ENCODE peak calls at places on chromosomes 1 and 21, in five cellular contexts. V is K562, U is IMR-90, K is neuronal stem cell, X is astrocyte. E is an unnamed sample.
A peak's percentile ranks its signal among the peaks of the same experiment; 100 is the strongest.

GRCh38 chr1:52233463-52233862 is 91.6 kb downstream of the ZFYVE9 start:
- DNase-seq in V (no peak), K (no peak), X (no peak), U (no peak), E (no peak)

GRCh38 chr1:242081446-242081845 is 82.5 kb upstream of the MAP1LC3C start:
- DNase-seq in X (peak; percentile 19), V (no peak), K (no peak), U (no peak), E (peak; percentile 9)

GRCh38 chr1:35902671-35903070 is 19.7 kb downstream of the AGO1 start:
- DNase-seq in X (no peak), V (no peak), K (no peak), U (no peak), E (no peak)

GRCh38 chr1:3695326-3696217 is 43.3 kb downstream of the TP73 start:
- DNase-seq in V (peak; percentile 83), K (peak; percentile 49), X (no peak), U (peak; percentile 4), E (peak; percentile 8)

GRCh38 chr1:92754000-92754787 is 30.7 kb downstream of the EVI5 start:
- DNase-seq in K (no peak), V (no peak), U (peak; percentile 90), X (peak; percentile 84), E (peak; percentile 80)

GRCh38 chr1:219206350-219206749 is 32.7 kb downstream of the LYPLAL1 start:
- DNase-seq in X (no peak), U (no peak), K (no peak), V (no peak), E (no peak)

GRCh38 chr1:218390625-218391024 is 45.5 kb downstream of the TGFB2 start:
- DNase-seq in V (no peak), U (no peak), K (no peak), X (peak; percentile 77), E (no peak)

GRCh38 chr1:38958967-38959366 is 17.3 kb upstream of the RHBDL2 start:
- DNase-seq in X (peak; percentile 70), K (no peak), V (peak; percentile 46), U (peak; percentile 33), E (no peak)

GRCh38 chr21:45255381-45256020 is 32.2 kb downstream of the POFUT2 start:
- DNase-seq in K (no peak), X (no peak), V (peak; percentile 64), U (no peak), E (no peak)

GRCh38 chr1:63524166-63524565 is 841 bp downstream of the EFCAB7 start:
- DNase-seq in K (no peak), U (no peak), X (no peak), V (no peak), E (no peak)

GRCh38 chr1:186002426-186002825 is 268.2 kb downstream of the HMCN1 start:
- DNase-seq in U (peak; percentile 6), X (no peak), K (no peak), V (no peak), E (no peak)

GRCh38 chr1:53549781-53550180 is 90.6 kb downstream of the DMRTB1 start:
- DNase-seq in V (no peak), U (no peak), X (no peak), K (no peak), E (no peak)
- H2AFZ ChIP-seq in V (no peak overlapping the region), U (no peak overlapping the region), X (no peak overlapping the region), K (no peak overlapping the region), E (no peak overlapping the region)

DNA sequence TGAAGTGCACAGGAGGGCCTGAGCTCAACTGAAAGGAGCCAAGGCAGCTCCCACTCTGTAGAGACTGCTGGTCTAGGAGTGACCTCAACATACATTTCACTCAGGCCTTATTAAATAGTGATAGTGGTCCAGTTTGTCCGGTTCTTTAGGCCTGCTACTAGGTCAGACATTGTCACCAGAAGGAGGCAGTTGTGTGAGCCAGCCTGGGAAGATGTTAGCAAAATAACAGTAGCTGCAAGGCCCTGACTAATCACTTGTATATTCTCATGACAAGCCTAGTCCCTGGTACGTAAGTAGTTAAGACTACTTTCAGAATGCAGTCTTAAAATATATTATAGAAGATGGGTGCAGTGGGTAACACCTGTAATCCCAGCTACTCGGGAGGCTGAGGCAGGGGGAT is 264.0 kb upstream of the CAMK1G start:
- DNase-seq in K (no peak), U (peak; percentile 18), V (no peak), X (no peak), E (no peak)
- H2AFZ ChIP-seq in K (no peak overlapping the region), U (no peak overlapping the region), V (no peak overlapping the region), X (no peak overlapping the region), E (no peak overlapping the region)

GRCh38 chr1:71908871-71909390 is 373.4 kb downstream of the NEGR1 start:
- DNase-seq in V (no peak), U (no peak), K (no peak), X (no peak), E (no peak)
- H2AFZ ChIP-seq in V (no peak overlapping the region), U (no peak overlapping the region), K (peak overlapping the region; percentile 16), X (no peak overlapping the region), E (no peak overlapping the region)

DNA sequence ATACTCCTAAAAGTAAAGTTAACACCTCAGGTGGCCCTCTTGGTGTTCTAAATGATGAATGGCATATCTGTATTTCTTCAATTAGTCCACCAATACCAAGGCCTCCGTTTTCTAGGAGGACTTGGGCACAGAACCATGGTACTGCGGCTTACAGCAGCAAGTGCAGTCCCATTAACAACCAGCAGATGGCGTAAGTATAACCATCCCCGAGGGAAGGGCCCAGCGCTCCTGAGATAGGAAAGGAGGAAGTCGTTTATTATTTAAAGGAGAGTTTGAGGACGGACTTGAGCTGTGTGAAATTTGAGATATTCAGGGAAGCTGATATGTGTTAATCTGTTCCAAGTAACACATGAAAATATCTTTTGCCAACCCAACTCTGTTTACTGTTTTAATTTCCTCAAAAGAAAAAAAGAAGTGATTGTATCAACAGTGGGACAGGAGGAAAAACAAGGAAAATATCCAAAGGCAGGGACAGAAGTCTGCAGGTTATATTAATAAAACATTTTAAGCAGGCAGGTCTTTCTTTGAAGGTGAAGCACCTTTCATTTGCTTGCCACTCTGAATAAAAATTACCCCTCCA is 37.7 kb upstream of the KCNJ15 start:
- DNase-seq in V (peak; percentile 83), U (peak; percentile 79), K (peak; percentile 35), X (peak; percentile 55), E (peak; percentile 68)
- H2AFZ ChIP-seq in V (peak overlapping the region; percentile 85), U (no peak overlapping the region), K (no peak overlapping the region), X (no peak overlapping the region), E (no peak overlapping the region)

DNA sequence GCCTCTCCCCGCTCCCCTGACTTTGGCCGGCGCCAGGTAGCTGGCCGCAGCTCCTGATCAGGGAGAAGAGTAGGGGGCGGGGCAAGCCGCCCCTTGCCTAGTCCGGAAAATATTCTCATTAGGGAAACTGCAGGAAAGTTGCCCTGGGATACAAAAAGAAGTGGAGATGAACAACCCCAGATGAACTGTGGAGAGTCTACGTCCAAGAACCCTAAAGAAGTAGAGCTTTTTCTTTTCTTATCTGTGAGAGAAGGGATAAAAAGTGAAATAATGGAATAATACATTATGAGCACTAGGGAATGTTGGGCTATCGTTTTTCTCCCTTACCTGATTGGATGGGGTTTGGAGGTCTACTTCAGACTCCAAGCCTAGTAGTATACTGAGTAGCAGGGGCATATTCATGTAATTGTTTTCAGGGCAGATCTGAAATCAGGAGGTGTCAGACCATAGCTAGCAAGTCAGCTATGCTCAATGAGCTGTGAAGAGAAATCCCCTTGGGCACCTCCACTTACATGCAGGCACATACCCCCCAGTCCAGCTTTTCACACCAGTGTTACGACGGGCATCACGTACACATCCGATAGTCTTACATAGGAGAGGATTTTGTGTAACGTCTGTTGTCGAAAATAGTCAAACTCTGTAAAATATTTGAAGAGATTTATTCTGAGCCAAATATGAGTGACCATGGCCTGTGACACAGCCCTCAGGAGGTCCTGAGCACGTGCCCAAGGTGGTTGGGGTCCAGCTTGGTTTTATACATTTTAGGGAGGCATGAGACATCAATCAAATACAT is 1.7 kb upstream of the DUSP10 start:
- DNase-seq in U (no peak), K (no peak), V (no peak), X (no peak), E (no peak)
- H2AFZ ChIP-seq in U (peak overlapping the region; percentile 93), K (peak overlapping the region; percentile 93), V (peak overlapping the region; percentile 75), X (peak overlapping the region; percentile 69), E (peak overlapping the region; percentile 6)

DNA sequence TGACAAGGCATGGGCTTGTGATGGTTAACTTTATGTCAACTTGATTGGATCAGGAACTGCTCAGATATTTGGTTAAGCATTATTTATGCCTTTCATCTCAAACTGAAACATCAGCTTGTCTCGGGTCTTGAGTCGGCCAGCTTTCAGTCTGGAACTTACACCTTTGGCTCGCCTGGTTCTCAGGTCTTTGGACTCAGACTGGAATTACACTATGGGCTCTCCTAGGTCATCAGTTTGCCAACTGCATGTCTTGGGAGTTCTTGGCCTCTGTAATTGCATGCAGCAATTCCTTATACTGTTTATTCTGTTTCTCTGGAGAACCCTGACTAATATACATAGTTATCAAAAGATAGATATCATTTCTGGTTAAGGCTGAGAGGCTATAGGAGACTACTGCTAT is 653.7 kb downstream of the ADGRL2 start:
- DNase-seq in V (no peak), K (no peak), X (no peak), U (no peak), E (no peak)
- H2AFZ ChIP-seq in V (no peak overlapping the region), K (no peak overlapping the region), X (no peak overlapping the region), U (no peak overlapping the region), E (no peak overlapping the region)